ENCODE peak calls at places on chromosomes 2 and 18, in ten cellular contexts. E is DMS153; U is CD8-positive, alpha-beta memory T cell; K is psoas muscle; F is SK-N-DZ; C is GM20000; Q is HFF-Myc; R is GM23248; W is EH; X is iris pigment epithelial cell. A is an unnamed sample.

GRCh38 chr18:62452280-62452824 is 70.5 kb upstream of the ZCCHC2 start:
- DNase-seq in K (no peak), C (no peak), U (no peak), R (peak; percentile 72), F (no peak), E (no peak), Q (no peak), X (peak; percentile 67), W (no peak), A (no peak)

GRCh38 chr2:210224660-210225460 is at the start of gene ACADL:
- DNase-seq in K (peak; percentile 65), R (peak; percentile 62), C (peak; percentile 35), W (peak; percentile 40), E (no peak), U (no peak), F (peak; percentile 26), Q (no peak), X (peak; percentile 9), A (no peak)

GRCh38 chr2:240142859-240143258 is 2.4 kb upstream of the OTOS start:
- DNase-seq in R (no peak), K (no peak), F (no peak), E (no peak), X (no peak), C (no peak), U (no peak), W (no peak), Q (no peak), A (no peak)

GRCh38 chr2:20632446-20632990 is 18.4 kb downstream of the HS1BP3 start:
- DNase-seq in X (no peak), W (no peak), R (no peak), E (no peak), C (no peak), F (no peak), K (no peak), U (no peak), Q (no peak), A (no peak)

GRCh38 chr2:44126106-44126797 is 42.4 kb upstream of the PPM1B start:
- DNase-seq in W (peak; percentile 59), R (no peak), F (no peak), K (peak; percentile 21), X (peak; percentile 29), Q (no peak), U (no peak), C (no peak), E (no peak), A (no peak)

GRCh38 chr2:181923123-181923522 is 31.6 kb downstream of the ITPRID2 start:
- DNase-seq in C (no peak), W (no peak), Q (no peak), K (no peak), E (no peak), R (no peak), X (no peak), F (no peak), U (no peak), A (no peak)

GRCh38 chr2:162056796-162057399 is 17.1 kb downstream of the DPP4 start:
- DNase-seq in Q (no peak), W (no peak), R (no peak), X (no peak), U (no peak), C (no peak), E (no peak), K (no peak), F (no peak), A (no peak)

GRCh38 chr2:152525277-152525838 is 190.4 kb downstream of the FMNL2 start:
- DNase-seq in K (peak; percentile 26), C (no peak), F (no peak), X (peak; percentile 70), Q (peak; percentile 82), W (peak; percentile 85), E (peak; percentile 50), R (peak; percentile 85), U (no peak), A (no peak)

GRCh38 chr18:48671561-48671945 is 132.7 kb downstream of the CTIF start:
- DNase-seq in C (no peak), F (no peak), K (no peak), Q (no peak), X (no peak), R (no peak), E (no peak), W (no peak), U (no peak), A (no peak)

GRCh38 chr18:79300382-79300781 is 95.3 kb upstream of the NFATC1 start:
- DNase-seq in F (no peak), W (no peak), X (no peak), R (no peak), C (no peak), Q (no peak), K (no peak), U (no peak), E (no peak), A (no peak)

GRCh38 chr2:218839430-218839829 is 7.8 kb upstream of the PRKAG3 start:
- DNase-seq in X (peak; percentile 92), C (no peak), R (peak; percentile 77), E (no peak), U (no peak), W (peak; percentile 81), K (no peak), Q (no peak), F (no peak), A (no peak)

GRCh38 chr18:63111549-63112402 is 207.8 kb downstream of the BCL2 start:
- DNase-seq in K (peak; percentile 32), R (peak; percentile 8), C (no peak), Q (no peak), X (no peak), E (peak; percentile 79), W (no peak), U (no peak), F (no peak), A (no peak)

GRCh38 chr2:221571108-221571390 is 1.1 kb downstream of the EPHA4 start:
- DNase-seq in W (no peak), F (no peak), R (no peak), X (peak; percentile 16), U (no peak), C (no peak), K (peak; percentile 13), Q (no peak), E (no peak), A (no peak)

GRCh38 chr2:39265315-39265714 is 21.5 kb upstream of the CDKL4 start:
- DNase-seq in E (peak; percentile 27), W (no peak), X (no peak), R (no peak), F (no peak), K (no peak), Q (no peak), U (no peak), C (no peak), A (no peak)

GRCh38 chr2:96321230-96322103 is 3.6 kb upstream of the ITPRIPL1 start:
- DNase-seq in E (peak; percentile 28), U (peak; percentile 74), W (peak; percentile 54), F (peak; percentile 84), R (peak; percentile 61), X (peak; percentile 20), K (peak; percentile 41), C (peak; percentile 94), Q (peak; percentile 20), A (no peak)

GRCh38 chr2:20634430-20635095 is 16.3 kb downstream of the HS1BP3 start:
- DNase-seq in U (no peak), K (no peak), F (no peak), W (peak; percentile 64), Q (no peak), C (no peak), X (peak; percentile 75), R (peak; percentile 64), E (no peak), A (no peak)

GRCh38 chr2:238098854-238099708 is 1.1 kb upstream of the ESPNL start:
- DNase-seq in C (no peak), X (no peak), Q (no peak), W (no peak), R (no peak), K (peak; percentile 14), F (no peak), E (no peak), U (no peak), A (peak; percentile 72)

GRCh38 chr2:222433381-222434173 is 9.2 kb downstream of the SGPP2 start:
- DNase-seq in W (no peak), K (no peak), E (peak; percentile 87), Q (no peak), F (no peak), C (peak; percentile 44), R (no peak), X (no peak), U (no peak), A (peak; percentile 63)

GRCh38 chr2:99420031-99420430 is 69.8 kb downstream of the REV1 start:
- DNase-seq in F (no peak), K (no peak), C (no peak), Q (no peak), W (peak; percentile 51), R (peak; percentile 56), U (no peak), E (no peak), X (peak; percentile 50), A (no peak)

GRCh38 chr18:58013241-58014211 is 30.5 kb upstream of the NEDD4L start:
- DNase-seq in W (peak; percentile 45), U (no peak), Q (no peak), R (peak; percentile 55), X (no peak), F (no peak), K (no peak), C (no peak), E (peak; percentile 2), A (no peak)

GRCh38 chr2:45990131-45990530 is 307.1 kb upstream of the EPAS1 start:
- DNase-seq in W (no peak), R (no peak), C (no peak), E (no peak), F (no peak), X (no peak), U (no peak), Q (no peak), K (no peak), A (no peak)

GRCh38 chr18:468841-469796 is 31.4 kb downstream of the COLEC12 start:
- DNase-seq in Q (peak; percentile 74), K (no peak), F (peak; percentile 26), E (no peak), W (no peak), X (no peak), R (no peak), C (no peak), U (no peak), A (no peak)

GRCh38 chr2:223947711-223948205 is 2.6 kb upstream of the WDFY1 start:
- DNase-seq in F (no peak), U (no peak), E (no peak), W (no peak), K (no peak), R (no peak), C (no peak), Q (no peak), X (no peak), A (no peak)

GRCh38 chr2:218852911-218853667 is 6.5 kb upstream of the WNT6 start:
- DNase-seq in R (peak; percentile 69), Q (no peak), E (no peak), W (peak; percentile 64), C (peak; percentile 76), K (peak; percentile 55), U (peak; percentile 63), F (peak; percentile 69), X (peak; percentile 60), A (no peak)

GRCh38 chr2:165902929-165903328 is 50.6 kb downstream of the TTC21B start:
- DNase-seq in U (no peak), Q (peak; percentile 30), K (no peak), E (no peak), C (peak; percentile 4), R (peak; percentile 29), X (peak; percentile 22), W (peak; percentile 47), F (no peak), A (no peak)

GRCh38 chr2:150778828-150779227 is 291.4 kb upstream of the RND3 start:
- DNase-seq in X (peak; percentile 25), F (no peak), E (no peak), R (no peak), W (peak; percentile 31), Q (no peak), U (no peak), C (no peak), K (no peak), A (no peak)

GRCh38 chr2:226728996-226729395 is 70.6 kb downstream of the IRS1 start:
- DNase-seq in K (no peak), E (no peak), X (peak; percentile 31), C (no peak), R (no peak), W (no peak), F (no peak), Q (no peak), U (no peak), A (no peak)

GRCh38 chr18:9557250-9557943 is 57.0 kb downstream of the PPP4R1 start:
- DNase-seq in C (no peak), X (peak; percentile 59), F (no peak), R (no peak), U (no peak), K (no peak), W (no peak), E (no peak), Q (no peak), A (no peak)